ENCODE peak calls at places on chromosomes 7 and 10, in six cellular contexts. B is GM23338, Q is kidney epithelial cell, K is fibroblast of lung, H is HEK293T, J is amygdala. D is an unnamed sample.

GRCh38 chr10:24463683-24464426 is 254.9 kb downstream of the KIAA1217 start:
- DNase-seq in B (no peak), Q (peak), K (peak), H (no peak), J (no peak), D (no peak)

GRCh38 chr10:90133606-90134005 is 432.2 kb downstream of the KIF20B start:
- DNase-seq in B (no peak), Q (no peak), K (no peak), H (no peak), J (no peak), D (no peak)

GRCh38 chr10:110007701-110008517 is at the start of gene ADD3:
- DNase-seq in B (peak), Q (peak), K (peak), H (peak), J (peak), D (peak)

GRCh38 chr7:2520131-2520807 is 695 bp downstream of the LFNG start:
- DNase-seq in B (peak), Q (no peak), K (no peak), H (peak), J (no peak), D (no peak)

GRCh38 chr10:101222683-101223273 is 6.5 kb downstream of the LBX1 start:
- DNase-seq in B (peak), Q (no peak), K (no peak), H (no peak), J (no peak), D (no peak)

GRCh38 chr7:93920496-93921189 is 892 bp upstream of the GNG11 start:
- DNase-seq in B (peak), Q (no peak), K (no peak), H (no peak), J (no peak), D (no peak)

GRCh38 chr7:30845426-30846135 is 66.1 kb upstream of the AQP1 start:
- DNase-seq in B (no peak), Q (no peak), K (peak), H (no peak), J (no peak), D (no peak)

GRCh38 chr10:124342136-124342820 is 76.4 kb downstream of the OAT start:
- DNase-seq in B (no peak), Q (no peak), K (no peak), H (no peak), J (no peak), D (no peak)

GRCh38 chr10:43410345-43410744 is 1.4 kb upstream of the HNRNPF start:
- DNase-seq in B (no peak), Q (no peak), K (no peak), H (no peak), J (peak), D (no peak)

GRCh38 chr7:90841759-90842429 is 245.8 kb downstream of the CDK14 start:
- DNase-seq in B (no peak), Q (no peak), K (no peak), H (no peak), J (no peak), D (no peak)

GRCh38 chr7:50632561-50633413 is 67.6 kb upstream of the DDC start:
- DNase-seq in B (peak), Q (no peak), K (peak), H (peak), J (no peak), D (no peak)

GRCh38 chr7:95581446-95581845 is 14.9 kb downstream of the PDK4 start:
- DNase-seq in B (no peak), Q (no peak), K (no peak), H (no peak), J (no peak), D (no peak)

GRCh38 chr7:68425377-68425776 is 1172.9 kb upstream of the AUTS2 start:
- DNase-seq in B (no peak), Q (no peak), K (no peak), H (no peak), J (no peak), D (no peak)

GRCh38 chr7:99380823-99381663 is 6.5 kb downstream of the ARPC1B start:
- DNase-seq in B (no peak), Q (no peak), K (no peak), H (no peak), J (no peak), D (no peak)

GRCh38 chr10:58486821-58487220 is 25.9 kb upstream of the BICC1 start:
- DNase-seq in B (no peak), Q (no peak), K (peak), H (no peak), J (no peak), D (no peak)